ENCODE peak calls at places on chromosomes 5 and 9, in eight cellular contexts. V is fibroblast of lung, X is choroid plexus epithelial cell, O is HCT116, S is AG10803, W is fibroblast of the aortic adventitia, Q is osteocyte, K is psoas muscle. C is an unnamed sample.

GRCh38 chr5:170434953-170435605 is 45.9 kb upstream of the KCNMB1 start:
- DNase-seq in V (peak), X (peak), O (peak), S (peak), W (peak), Q (no peak), K (peak), C (peak)

GRCh38 chr9:20623021-20623747 is 885 bp upstream of the MLLT3 start:
- DNase-seq in V (no peak), X (no peak), O (no peak), S (no peak), W (no peak), Q (no peak), K (peak), C (peak)

GRCh38 chr5:1782385-1783213 is 17.0 kb downstream of the MRPL36 start:
- DNase-seq in V (no peak), X (no peak), O (no peak), S (no peak), W (no peak), Q (no peak), K (no peak), C (no peak)

GRCh38 chr9:124281934-124282351 is 24.2 kb downstream of the NEK6 start:
- DNase-seq in V (no peak), X (peak), O (no peak), S (no peak), W (no peak), Q (no peak), K (no peak), C (no peak)

GRCh38 chr5:58133631-58134296 is 326.1 kb downstream of the PLK2 start:
- DNase-seq in V (peak), X (peak), O (no peak), S (peak), W (peak), Q (no peak), K (no peak), C (no peak)

GRCh38 chr9:5608298-5609254 is 20.3 kb upstream of the RIC1 start:
- DNase-seq in V (peak), X (peak), O (no peak), S (no peak), W (peak), Q (no peak), K (no peak), C (no peak)

GRCh38 chr5:134142806-134143205 is 28.3 kb downstream of the TCF7 start:
- DNase-seq in V (no peak), X (no peak), O (no peak), S (no peak), W (no peak), Q (peak), K (no peak), C (no peak)

GRCh38 chr5:177446184-177447065 is at the start of gene PRR7:
- DNase-seq in V (peak), X (peak), O (no peak), S (peak), W (peak), Q (no peak), K (peak), C (peak)

GRCh38 chr9:114281421-114282103 is 41.3 kb upstream of the ORM1 start:
- DNase-seq in V (peak), X (no peak), O (no peak), S (peak), W (peak), Q (no peak), K (peak), C (no peak)

GRCh38 chr9:99253134-99253533 is 31.1 kb downstream of the SEC61B start:
- DNase-seq in V (no peak), X (no peak), O (no peak), S (no peak), W (no peak), Q (no peak), K (no peak), C (no peak)

GRCh38 chr5:172235132-172235780 is 41.3 kb downstream of the EFCAB9 start:
- DNase-seq in V (peak), X (peak), O (no peak), S (peak), W (peak), Q (no peak), K (no peak), C (no peak)

GRCh38 chr5:5404376-5404775 is 18.1 kb upstream of the ICE1 start:
- DNase-seq in V (no peak), X (no peak), O (no peak), S (no peak), W (no peak), Q (no peak), K (no peak), C (no peak)

GRCh38 chr5:93677344-93678021 is 63.9 kb downstream of the POU5F2 start:
- DNase-seq in V (peak), X (peak), O (peak), S (peak), W (peak), Q (peak), K (peak), C (peak)

GRCh38 chr9:83013261-83013610 is 49.7 kb downstream of the RASEF start:
- DNase-seq in V (peak), X (peak), O (no peak), S (peak), W (no peak), Q (no peak), K (no peak), C (no peak)

GRCh38 chr5:105767265-105767664 is 1903.5 kb downstream of the EFNA5 start:
- DNase-seq in V (no peak), X (no peak), O (no peak), S (no peak), W (no peak), Q (no peak), K (no peak), C (no peak)

GRCh38 chr5:60540855-60541805 is 158.8 kb downstream of the DEPDC1B start:
- DNase-seq in V (peak), X (peak), O (no peak), S (peak), W (peak), Q (no peak), K (no peak), C (no peak)

GRCh38 chr5:78534148-78535009 is 114.2 kb downstream of the LHFPL2 start:
- DNase-seq in V (peak), X (peak), O (no peak), S (peak), W (peak), Q (no peak), K (peak), C (no peak)

GRCh38 chr9:129561594-129562281 is 59.2 kb downstream of the C9orf50 start:
- DNase-seq in V (peak), X (peak), O (no peak), S (no peak), W (no peak), Q (no peak), K (no peak), C (no peak)

GRCh38 chr9:93264338-93265125 is 80.6 kb downstream of the WNK2 start:
- DNase-seq in V (no peak), X (no peak), O (no peak), S (no peak), W (no peak), Q (peak), K (peak), C (no peak)

GRCh38 chr5:67337751-67338150 is 141.2 kb upstream of the CD180 start:
- DNase-seq in V (no peak), X (no peak), O (no peak), S (no peak), W (no peak), Q (no peak), K (no peak), C (no peak)

GRCh38 chr5:110053205-110053604 is 363.5 kb downstream of the MAN2A1 start:
- DNase-seq in V (no peak), X (no peak), O (no peak), S (no peak), W (no peak), Q (no peak), K (no peak), C (no peak)

GRCh38 chr5:110055301-110055700 is 365.6 kb downstream of the MAN2A1 start:
- DNase-seq in V (peak), X (no peak), O (no peak), S (peak), W (no peak), Q (no peak), K (no peak), C (no peak)

GRCh38 chr5:110056580-110057114 is 366.9 kb downstream of the MAN2A1 start:
- DNase-seq in V (no peak), X (no peak), O (no peak), S (no peak), W (no peak), Q (no peak), K (no peak), C (no peak)

GRCh38 chr5:110053824-110054223 is 364.1 kb downstream of the MAN2A1 start:
- DNase-seq in V (no peak), X (no peak), O (no peak), S (no peak), W (no peak), Q (no peak), K (no peak), C (no peak)

GRCh38 chr5:110054240-110054639 is 364.5 kb downstream of the MAN2A1 start:
- DNase-seq in V (peak), X (peak), O (peak), S (peak), W (peak), Q (no peak), K (no peak), C (peak)
- TF ChIP-seq CTCF in V (peak), X (peak), O (no peak), S (peak), W (no peak), Q (peak), K (no peak), C (no peak)

GRCh38 chr9:136763649-136764035 is 676 bp downstream of the LCN15 start:
- DNase-seq in V (no peak), X (no peak), O (no peak), S (no peak), W (no peak), Q (no peak), K (peak), C (no peak)
- TF ChIP-seq CTCF in V (no peak), X (no peak), O (no peak), S (no peak), W (no peak), Q (no peak), K (no peak), C (no peak)

DNA sequence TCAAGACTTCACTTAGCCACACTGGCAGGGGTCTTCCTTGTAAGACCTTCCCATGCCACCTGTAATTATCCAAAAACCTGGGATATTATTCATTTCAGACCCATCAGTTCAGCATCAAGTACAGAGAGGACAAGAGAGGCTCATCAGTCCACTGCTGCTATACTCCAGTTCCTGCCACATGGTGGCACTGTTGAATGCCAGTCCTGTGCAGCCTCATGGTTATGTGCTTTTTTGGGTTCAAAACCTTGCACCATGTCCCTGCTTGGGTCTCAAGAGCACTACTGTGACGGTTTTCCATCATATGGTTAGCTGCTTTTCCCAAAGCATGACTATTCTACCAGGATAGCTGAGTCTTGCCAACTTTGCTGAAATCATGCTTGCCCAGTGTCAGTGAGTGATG is 8.5 kb downstream of the PTGS1 start:
- DNase-seq in V (no peak), X (no peak), O (no peak), S (no peak), W (no peak), Q (no peak), K (no peak), C (no peak)
- TF ChIP-seq CTCF in V (peak), X (peak), O (peak), S (peak), W (peak), Q (peak), K (peak), C (peak)

GRCh38 chr5:119289413-119289812 is 66.4 kb upstream of the TNFAIP8 start:
- DNase-seq in V (no peak), X (no peak), O (no peak), S (no peak), W (no peak), Q (no peak), K (no peak), C (no peak)
- TF ChIP-seq CTCF in V (no peak), X (no peak), O (no peak), S (no peak), W (no peak), Q (no peak), K (no peak), C (no peak)

DNA sequence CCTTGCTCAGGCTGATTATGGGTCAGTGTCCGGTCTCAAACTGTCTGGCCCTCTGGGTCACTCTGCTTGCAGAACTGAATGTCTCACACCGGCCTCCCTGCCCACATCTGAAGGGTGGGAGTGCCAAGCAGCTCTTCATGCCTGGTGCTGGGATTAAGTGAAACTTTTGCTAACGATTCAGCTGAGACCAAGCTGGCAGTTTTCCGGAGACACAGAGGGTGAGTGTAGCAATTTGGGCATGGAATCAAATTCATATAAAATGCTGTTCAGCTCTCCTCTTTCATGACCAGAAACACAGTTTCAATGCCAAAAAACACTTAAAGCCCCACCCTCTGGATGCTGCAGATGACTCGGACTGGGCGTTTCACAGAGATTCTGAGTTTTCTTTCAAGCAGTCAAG is 207.5 kb downstream of the NXNL2 start:
- DNase-seq in V (peak), X (peak), O (no peak), S (peak), W (peak), Q (no peak), K (peak), C (no peak)
- TF ChIP-seq CTCF in V (no peak), X (peak), O (no peak), S (no peak), W (no peak), Q (no peak), K (no peak), C (no peak)

GRCh38 chr9:134883040-134883782 is 2.6 kb downstream of the FCN2 start:
- DNase-seq in V (no peak), X (no peak), O (no peak), S (no peak), W (no peak), Q (no peak), K (no peak), C (no peak)

GRCh38 chr9:134885647-134886412 is 5.2 kb downstream of the FCN2 start:
- DNase-seq in V (no peak), X (no peak), O (no peak), S (no peak), W (no peak), Q (peak), K (no peak), C (no peak)

GRCh38 chr9:134882204-134882785 is 1.7 kb downstream of the FCN2 start:
- DNase-seq in V (no peak), X (no peak), O (no peak), S (no peak), W (no peak), Q (no peak), K (no peak), C (no peak)

GRCh38 chr9:134886413-134886913 is 5.9 kb downstream of the FCN2 start:
- DNase-seq in V (no peak), X (no peak), O (no peak), S (no peak), W (no peak), Q (peak), K (no peak), C (no peak)

GRCh38 chr9:134884492-134884891 is 3.9 kb downstream of the FCN2 start:
- DNase-seq in V (no peak), X (no peak), O (no peak), S (no peak), W (no peak), Q (peak), K (no peak), C (no peak)
- TF ChIP-seq CTCF in V (no peak), X (no peak), O (no peak), S (no peak), W (no peak), Q (no peak), K (no peak), C (no peak)

GRCh38 chr9:121298016-121298538 is 30.1 kb downstream of the GSN start:
- DNase-seq in V (no peak), X (no peak), O (no peak), S (no peak), W (no peak), Q (no peak), K (peak), C (no peak)
- TF ChIP-seq CTCF in V (no peak), X (no peak), O (no peak), S (no peak), W (no peak), Q (no peak), K (no peak), C (no peak)

GRCh38 chr5:140357731-140358093 is 2.3 kb upstream of the SLC4A9 start:
- DNase-seq in V (peak), X (peak), O (peak), S (peak), W (peak), Q (peak), K (peak), C (peak)

GRCh38 chr5:140360101-140360500 is at the start of gene SLC4A9:
- DNase-seq in V (no peak), X (no peak), O (no peak), S (no peak), W (no peak), Q (no peak), K (no peak), C (no peak)

GRCh38 chr5:140356878-140357730 is 2.9 kb upstream of the SLC4A9 start:
- DNase-seq in V (no peak), X (no peak), O (no peak), S (no peak), W (no peak), Q (no peak), K (no peak), C (no peak)

GRCh38 chr5:140360681-140361479 is 886 bp downstream of the SLC4A9 start:
- DNase-seq in V (no peak), X (no peak), O (no peak), S (no peak), W (no peak), Q (no peak), K (no peak), C (no peak)

DNA sequence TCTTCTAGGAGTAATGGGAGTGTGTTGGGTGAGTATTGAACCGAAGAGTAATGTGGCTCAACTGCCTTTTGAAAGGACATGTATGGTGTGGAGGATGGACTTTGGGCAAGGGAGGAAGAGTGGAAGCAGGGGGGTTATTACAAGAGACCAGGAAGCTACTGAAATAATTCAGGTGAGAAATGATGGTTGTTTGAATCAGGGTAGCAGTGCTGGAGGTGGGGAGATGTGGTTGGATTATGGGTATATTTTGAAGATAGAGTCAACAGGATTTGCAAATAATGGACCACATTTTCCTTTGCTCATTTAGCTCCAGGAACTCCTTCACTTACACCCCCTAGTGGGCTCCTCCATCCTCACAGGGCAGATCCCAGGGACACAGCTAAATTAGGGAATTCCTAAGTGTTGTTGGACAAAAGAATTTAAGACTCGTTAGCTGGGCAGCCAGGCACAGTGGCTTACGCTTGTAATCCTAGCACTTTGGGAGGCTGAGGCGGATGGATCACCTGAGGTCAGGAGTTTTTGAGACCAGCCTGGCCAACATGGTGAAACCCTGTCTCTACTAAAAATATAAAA is 1.2 kb upstream of the SLC4A9 start:
- DNase-seq in V (peak), X (peak), O (no peak), S (peak), W (peak), Q (no peak), K (no peak), C (peak)
- TF ChIP-seq CTCF in V (peak), X (peak), O (peak), S (peak), W (peak), Q (peak), K (peak), C (peak)

C was measured in endothelial cell.